ENCODE peak calls at places on chromosomes 4 and X, in four cellular contexts. U is K562, K is GM12878, V is HepG2. N is an unnamed sample.

GRCh38 chr4:8438743-8439142 is 1.8 kb downstream of the ACOX3 start:
- DNase-seq in K (no peak), U (no peak), V (no peak), N (no peak)

GRCh38 chr4:19227701-19228100 is 1024.0 kb upstream of the SLIT2 start:
- DNase-seq in V (no peak), K (no peak), U (no peak), N (no peak)

GRCh38 chrX:13669246-13669689 is 16.3 kb downstream of the TCEANC start:
- DNase-seq in U (peak), K (peak), V (peak), N (no peak)

GRCh38 chr4:68736813-68737212 is 66.4 kb upstream of the UGT2B15 start:
- DNase-seq in V (peak), U (no peak), K (no peak), N (no peak)

GRCh38 chr4:174217273-174218126 is 66.0 kb downstream of the FBXO8 start:
- DNase-seq in V (no peak), U (no peak), K (no peak), N (peak)

GRCh38 chr4:141913928-141914327 is 277.5 kb downstream of the IL15 start:
- DNase-seq in V (no peak), U (no peak), K (no peak), N (no peak)

GRCh38 chrX:101759000-101759399 is 99.3 kb upstream of the ARMCX2 start:
- DNase-seq in V (peak), U (peak), K (no peak), N (peak)

GRCh38 chr4:84050014-84050413 is 449.1 kb downstream of the NKX6-1 start:
- DNase-seq in U (no peak), V (no peak), K (no peak), N (no peak)

GRCh38 chrX:123740006-123740405 is 7.2 kb upstream of the THOC2 start:
- DNase-seq in V (no peak), K (no peak), U (no peak), N (no peak)

GRCh38 chrX:45765281-45765680 is 564.6 kb upstream of the DIPK2B start:
- DNase-seq in U (no peak), K (no peak), V (no peak), N (no peak)

GRCh38 chrX:31679861-31680260 is 608.0 kb upstream of the FTHL17 start:
- DNase-seq in V (no peak), U (no peak), K (no peak), N (no peak)

GRCh38 chr4:73883306-73883705 is 14.1 kb downstream of the CXCL1 start:
- DNase-seq in K (no peak), V (no peak), U (no peak), N (no peak)

GRCh38 chrX:125295337-125295736 is 24.3 kb upstream of the TEX13C start:
- DNase-seq in U (no peak), K (no peak), V (no peak), N (no peak)

GRCh38 chr4:33395731-33396485 is 2675.7 kb downstream of the PCDH7 start:
- DNase-seq in V (no peak), U (no peak), K (no peak), N (no peak)

GRCh38 chrX:150365953-150366911 is 3.1 kb downstream of the MAMLD1 start:
- DNase-seq in U (peak), V (no peak), K (no peak), N (no peak)

GRCh38 chrX:15107367-15107988 is 162.4 kb downstream of the ASB9 start:
- DNase-seq in V (no peak), U (no peak), K (no peak), N (no peak)

GRCh38 chrX:113512700-113513395 is 672.2 kb upstream of the AMOT start:
- DNase-seq in V (no peak), U (no peak), K (no peak), N (no peak)

GRCh38 chr4:94758141-94758699 is 465 bp downstream of the BMPR1B start:
- DNase-seq in K (no peak), V (no peak), U (no peak), N (peak)

GRCh38 chr4:165355900-165356300 is 22.9 kb upstream of the CPE start:
- DNase-seq in V (peak), U (no peak), K (no peak), N (peak)

GRCh38 chr4:156677136-156677535 is 294.5 kb downstream of the PDGFC start:
- DNase-seq in U (peak), K (no peak), V (peak), N (peak)

GRCh38 chrX:40952855-40953254 is 132.4 kb upstream of the USP9X start:
- DNase-seq in U (no peak), V (no peak), K (peak), N (no peak)

GRCh38 chrX:39818071-39818470 is 279.7 kb downstream of the BCOR start:
- DNase-seq in V (no peak), U (no peak), K (no peak), N (peak)

GRCh38 chrX:40109288-40110008 is 11.7 kb upstream of the BCOR start:
- DNase-seq in K (no peak), V (peak), U (peak), N (peak)

GRCh38 chrX:49237060-49237459 is 1.8 kb downstream of the CCDC22 start:
- DNase-seq in V (no peak), K (no peak), U (no peak), N (no peak)

GRCh38 chrX:155956099-155956498 is 41.4 kb upstream of the IL9R start:
- DNase-seq in K (no peak), U (no peak), V (no peak), N (no peak)

GRCh38 chr4:186029731-186030421 is 39.1 kb upstream of the TLR3 start:
- DNase-seq in U (no peak), V (no peak), K (no peak), N (peak)

GRCh38 chrX:38278682-38279081 is 48.6 kb downstream of the RPGR start:
- DNase-seq in V (no peak), U (no peak), K (no peak), N (no peak)

GRCh38 chrX:71454222-71454621 is 78.7 kb upstream of the OGT start:
- DNase-seq in K (no peak), V (no peak), U (no peak), N (no peak)

GRCh38 chr4:123127218-123127617 is 204.8 kb upstream of the NUDT6 start:
- DNase-seq in U (no peak), V (no peak), K (no peak), N (no peak)

GRCh38 chrX:39002466-39002865 is 201.2 kb downstream of the MID1IP1 start:
- DNase-seq in U (no peak), K (no peak), V (no peak), N (no peak)

GRCh38 chrX:37998586-37999267 is 7.6 kb upstream of the SYTL5 start:
- DNase-seq in U (no peak), K (no peak), V (no peak), N (no peak)

GRCh38 chr4:53981066-53981465 is 83.3 kb downstream of the CHIC2 start:
- DNase-seq in V (no peak), U (no peak), K (no peak), N (no peak)

GRCh38 chrX:134909258-134909657 is 81.5 kb upstream of the SMIM10 start:
- DNase-seq in K (no peak), U (no peak), V (no peak), N (no peak)

GRCh38 chr4:54439831-54440243 is 210.7 kb downstream of the PDGFRA start:
- DNase-seq in V (no peak), K (no peak), U (peak), N (peak)

GRCh38 chr4:72374156-72374555 is 194.9 kb downstream of the ADAMTS3 start:
- DNase-seq in U (no peak), V (no peak), K (no peak), N (no peak)

GRCh38 chr4:72378901-72379300 is 190.1 kb downstream of the ADAMTS3 start:
- DNase-seq in U (no peak), K (no peak), V (no peak), N (no peak)

GRCh38 chr4:72375050-72375736 is 193.8 kb downstream of the ADAMTS3 start:
- DNase-seq in U (no peak), K (no peak), V (no peak), N (no peak)

GRCh38 chr4:72376901-72377300 is 192.1 kb downstream of the ADAMTS3 start:
- DNase-seq in V (no peak), K (no peak), U (no peak), N (no peak)

GRCh38 chr4:72377491-72378194 is 191.4 kb downstream of the ADAMTS3 start:
- DNase-seq in K (no peak), U (no peak), V (no peak), N (no peak)
- TF ChIP-seq NFIC in K (no peak), U (no peak), V (no peak), N (peak)

GRCh38 chr4:20248155-20248558 is 3.5 kb upstream of the SLIT2 start:
- DNase-seq in U (no peak), K (no peak), V (peak), N (peak)
- TF ChIP-seq NFIC in U (no peak), K (no peak), V (no peak), N (no peak)

DNA sequence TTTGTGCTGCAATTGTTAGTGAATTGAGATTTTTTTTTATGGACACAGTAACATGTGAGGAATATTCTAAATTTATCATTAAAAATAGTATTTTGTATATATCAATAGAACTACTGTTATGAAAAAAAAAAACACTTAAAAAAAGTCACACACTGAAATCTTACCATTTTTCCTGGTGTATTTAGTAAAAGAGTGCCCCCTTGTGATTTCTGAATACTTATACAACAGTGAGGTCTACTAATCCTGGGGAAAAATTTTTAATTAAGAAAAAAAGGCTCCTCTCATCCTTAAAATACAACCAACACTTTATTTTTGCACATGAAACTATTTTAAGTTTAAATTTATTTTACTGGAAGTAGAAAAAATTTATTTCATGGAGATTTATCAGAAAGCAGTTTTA is 56.4 kb upstream of the SPOCK3 start:
- DNase-seq in U (no peak), V (no peak), K (no peak), N (peak)
- TF ChIP-seq NFIC in U (no peak), V (no peak), K (no peak), N (no peak)

GRCh38 chr4:41678086-41678485 is 70.4 kb downstream of the PHOX2B start:
- DNase-seq in V (no peak), K (no peak), U (no peak), N (no peak)
- TF ChIP-seq NFIC in V (no peak), K (no peak), U (no peak), N (no peak)

DNA sequence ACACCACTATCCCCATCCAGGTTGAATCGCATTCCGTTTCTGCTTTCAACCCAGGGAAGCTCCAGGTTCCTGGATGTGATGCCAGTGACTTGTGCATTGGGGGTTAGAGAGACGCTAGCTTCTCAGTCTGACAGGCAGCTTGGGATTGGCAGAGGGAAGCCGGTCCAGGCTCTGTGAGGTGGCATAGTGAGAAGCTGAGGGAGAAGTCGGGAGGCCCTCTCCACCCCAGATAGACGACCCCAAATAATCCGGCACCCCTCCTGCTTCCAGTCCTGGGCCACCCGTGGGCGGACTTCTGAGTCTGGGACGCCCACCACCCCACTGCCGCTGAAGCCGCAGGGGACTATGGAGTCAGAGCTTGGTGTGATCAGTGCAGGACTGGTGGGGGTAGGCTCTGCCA is 7.4 kb downstream of the MAGEA4 start:
- DNase-seq in K (no peak), U (no peak), V (no peak), N (no peak)
- TF ChIP-seq NFIC in K (no peak), U (no peak), V (no peak), N (no peak)

GRCh38 chr4:153205028-153205648 is 895 bp downstream of the TRIM2 start:
- DNase-seq in K (peak), U (peak), V (peak), N (no peak)

GRCh38 chr4:153205757-153206156 is 1.5 kb downstream of the TRIM2 start:
- DNase-seq in V (no peak), U (no peak), K (no peak), N (no peak)

GRCh38 chr4:153206534-153206933 is 2.3 kb downstream of the TRIM2 start:
- DNase-seq in U (no peak), K (no peak), V (no peak), N (no peak)

GRCh38 chr4:153207561-153207960 is 3.3 kb downstream of the TRIM2 start:
- DNase-seq in K (no peak), V (peak), U (peak), N (peak)

DNA sequence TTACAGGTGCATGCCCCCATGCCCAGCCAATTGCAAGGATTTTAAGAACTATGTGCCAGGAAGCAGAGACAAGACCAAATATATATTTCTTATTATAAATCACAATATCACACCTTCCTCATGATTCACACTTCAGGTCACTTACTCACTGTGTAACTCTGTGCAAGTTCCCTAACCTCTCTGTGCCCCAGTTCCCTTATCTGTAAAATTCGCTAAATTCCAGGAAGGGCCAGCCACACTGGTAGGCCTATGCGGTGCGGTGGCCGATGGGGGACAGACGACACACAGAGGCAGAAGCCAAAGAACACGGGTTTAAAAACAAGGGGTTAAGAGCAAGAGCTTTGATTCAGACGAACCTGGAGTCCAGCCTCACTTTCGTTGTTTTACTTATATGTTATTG is 2.8 kb downstream of the TRIM2 start:
- DNase-seq in K (no peak), V (no peak), U (no peak), N (no peak)
- TF ChIP-seq NFIC in K (no peak), V (no peak), U (no peak), N (no peak)

DNA sequence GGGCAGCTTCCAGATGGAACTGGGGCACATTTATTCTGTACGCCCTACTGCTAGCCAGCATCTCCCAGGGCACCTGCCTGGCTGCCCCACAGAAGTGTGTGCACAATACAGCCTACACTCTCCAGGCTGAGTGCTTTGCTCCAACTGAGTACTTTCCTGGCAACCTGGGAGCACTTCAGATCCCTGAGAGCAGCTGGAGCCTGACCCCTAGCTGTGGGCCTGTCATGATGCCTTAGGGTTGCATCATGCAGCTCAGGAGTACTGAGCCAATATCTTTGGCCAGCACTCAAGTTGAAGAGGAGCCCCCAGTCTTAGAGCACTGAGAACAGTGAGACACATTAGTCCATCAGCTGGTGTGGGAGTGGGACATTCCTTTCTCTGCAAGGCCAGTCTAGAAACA is 321.9 kb downstream of the CFAP47 start:
- DNase-seq in K (no peak), U (no peak), V (no peak), N (no peak)
- TF ChIP-seq NFIC in K (no peak), U (no peak), V (no peak), N (no peak)

GRCh38 chr4:85773372-85773771 is 298.4 kb downstream of the ARHGAP24 start:
- DNase-seq in V (no peak), U (no peak), K (no peak), N (no peak)

GRCh38 chr4:85774489-85774888 is 299.5 kb downstream of the ARHGAP24 start:
- DNase-seq in U (no peak), K (no peak), V (no peak), N (no peak)

GRCh38 chr4:85776091-85776490 is 301.1 kb downstream of the ARHGAP24 start:
- DNase-seq in V (no peak), U (no peak), K (no peak), N (no peak)

GRCh38 chr4:85772470-85772869 is 297.5 kb downstream of the ARHGAP24 start:
- DNase-seq in V (no peak), K (no peak), U (no peak), N (no peak)

DNA sequence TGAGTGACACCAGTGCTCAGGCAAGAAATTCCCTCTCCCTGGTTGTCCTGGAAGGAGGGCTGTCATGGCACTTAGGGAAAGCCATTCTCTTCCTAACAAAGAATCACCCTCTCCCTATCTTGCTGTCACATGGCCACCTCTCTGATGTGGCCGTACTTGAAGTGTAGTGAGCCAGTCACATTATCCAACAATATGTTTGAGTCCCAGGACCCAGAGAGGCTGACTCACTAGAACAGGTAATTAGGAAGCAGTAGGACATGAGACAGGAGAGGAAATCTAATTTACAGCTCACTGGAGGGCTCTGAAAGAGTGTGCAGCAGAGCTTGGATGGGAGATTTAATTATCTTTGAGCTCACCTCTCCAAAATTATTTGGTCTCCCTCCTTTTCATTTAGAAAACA is 299.1 kb downstream of the ARHGAP24 start:
- DNase-seq in V (no peak), K (no peak), U (no peak), N (no peak)
- TF ChIP-seq NFIC in V (no peak), K (no peak), U (no peak), N (no peak)

DNA sequence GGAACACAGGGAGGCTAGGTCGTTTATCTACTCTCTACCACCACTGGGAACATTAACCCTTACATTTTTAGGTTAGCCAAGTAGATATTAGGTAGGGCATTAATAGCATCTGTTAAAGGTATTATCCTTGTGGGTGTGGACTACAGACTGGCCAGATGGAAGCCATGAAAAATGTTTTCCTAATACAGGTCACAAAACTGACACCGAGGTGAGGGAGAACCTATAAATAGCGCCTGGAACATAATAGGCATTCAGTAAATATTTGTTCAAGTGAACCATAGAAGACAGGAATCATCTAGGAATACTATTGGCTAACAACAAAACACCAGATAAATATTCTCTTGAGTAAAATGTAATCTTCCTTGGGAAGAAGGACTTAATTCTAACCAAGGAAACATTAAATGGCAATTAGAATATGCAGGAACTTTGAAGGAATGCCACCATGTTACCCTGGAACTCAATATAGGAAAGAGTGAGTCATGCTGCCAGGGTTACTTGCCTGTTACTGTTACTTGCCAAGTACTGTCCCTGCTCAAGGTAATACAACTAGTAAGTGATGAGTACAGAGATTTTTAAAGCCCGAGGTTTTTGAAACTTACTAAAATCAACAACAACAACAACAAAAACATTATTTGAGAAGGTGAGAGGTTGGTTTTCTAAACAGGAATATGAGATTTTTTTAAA is 79.0 kb downstream of the SOX3 start:
- DNase-seq in K (no peak), V (no peak), U (no peak), N (no peak)
- TF ChIP-seq NFIC in K (no peak), V (no peak), U (no peak), N (no peak)

DNA sequence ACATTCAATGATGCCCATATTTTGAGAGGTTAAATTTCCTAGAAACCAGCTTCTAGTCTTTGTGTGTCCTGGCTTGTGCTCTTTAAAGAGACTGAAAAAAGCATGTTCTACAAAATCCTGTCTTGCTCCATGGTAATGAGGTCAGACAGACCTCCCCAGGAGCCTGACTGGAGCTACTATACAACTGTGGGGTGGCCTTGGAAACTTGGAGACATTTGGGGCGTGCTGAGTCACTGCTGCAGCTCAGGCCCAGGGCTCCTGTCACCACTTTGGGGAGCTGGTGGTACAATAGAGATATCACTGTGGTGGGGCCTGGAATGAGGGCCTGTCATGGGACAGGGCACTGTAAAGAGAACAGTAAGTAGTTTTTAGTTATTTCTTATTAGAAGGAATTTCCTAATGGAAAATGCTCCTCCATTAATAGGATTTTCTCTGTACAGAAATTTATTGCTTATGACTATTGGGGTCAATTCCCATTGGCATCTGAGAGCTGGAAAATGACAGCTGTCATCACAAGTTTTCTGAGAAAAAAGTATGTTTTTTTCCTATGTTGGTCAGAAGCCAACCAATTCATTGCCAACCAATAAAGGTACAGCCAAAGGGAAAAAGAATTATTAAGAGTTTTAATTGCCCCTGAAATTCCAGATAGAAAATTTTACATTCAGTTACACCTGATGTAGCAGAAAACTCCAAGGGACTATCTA is 207.4 kb upstream of the JADE1 start:
- DNase-seq in U (peak), V (no peak), K (no peak), N (no peak)
- TF ChIP-seq NFIC in U (no peak), V (no peak), K (no peak), N (no peak)

N was measured in SK-N-SH.